ENCODE peak calls at places on chromosomes 16 and 17, in ten cellular contexts. One of them, this sample, is unnamed.

GRCh38 chr16:17330019-17330570 is 140.7 kb downstream of the XYLT1 start:
- DNase-seq in H7: no peak
- DNase-seq in heart left ventricle: no peak
- DNase-seq in iPS-NIHi11: no peak
- DNase-seq in HuH-7.5: no peak
- DNase-seq in EH: no peak
- DNase-seq in fibroblast of lung: no peak
- DNase-seq in GM18507: no peak
- DNase-seq in nucleus accumbens: no peak
- DNase-seq in prostate gland: no peak
- DNase-seq in this sample: no peak

GRCh38 chr16:9345046-9345445 is 253.6 kb downstream of the HAPSTR1 start:
- DNase-seq in HuH-7.5: no peak
- DNase-seq in iPS-NIHi11: no peak
- DNase-seq in nucleus accumbens: no peak
- DNase-seq in heart left ventricle: no peak
- DNase-seq in fibroblast of lung: no peak
- DNase-seq in GM18507: no peak
- DNase-seq in EH: no peak
- DNase-seq in prostate gland: no peak
- DNase-seq in H7: no peak
- DNase-seq in this sample: no peak

GRCh38 chr16:79607587-79607986 is 7.0 kb upstream of the MAF start:
- DNase-seq in H7: no peak
- DNase-seq in HuH-7.5: no peak
- DNase-seq in heart left ventricle: no peak
- DNase-seq in nucleus accumbens: no peak
- DNase-seq in prostate gland: no peak
- DNase-seq in GM18507: no peak
- DNase-seq in EH: peak
- DNase-seq in fibroblast of lung: peak
- DNase-seq in iPS-NIHi11: no peak
- DNase-seq in this sample: no peak

GRCh38 chr17:45367216-45367615 is 50.4 kb upstream of the MAP3K14 start:
- DNase-seq in iPS-NIHi11: no peak
- DNase-seq in nucleus accumbens: no peak
- DNase-seq in fibroblast of lung: no peak
- DNase-seq in GM18507: no peak
- DNase-seq in prostate gland: no peak
- DNase-seq in heart left ventricle: no peak
- DNase-seq in HuH-7.5: no peak
- DNase-seq in EH: no peak
- DNase-seq in H7: peak
- DNase-seq in this sample: no peak

GRCh38 chr16:82031116-82032084 is 3.7 kb upstream of the HSD17B2 start:
- DNase-seq in prostate gland: peak
- DNase-seq in heart left ventricle: no peak
- DNase-seq in H7: peak
- DNase-seq in nucleus accumbens: peak
- DNase-seq in fibroblast of lung: peak
- DNase-seq in iPS-NIHi11: peak
- DNase-seq in HuH-7.5: peak
- DNase-seq in EH: peak
- DNase-seq in GM18507: peak
- DNase-seq in this sample: peak

GRCh38 chr17:50426814-50427787 is 1.1 kb downstream of the ACSF2 start:
- DNase-seq in iPS-NIHi11: peak
- DNase-seq in H7: peak
- DNase-seq in HuH-7.5: peak
- DNase-seq in prostate gland: peak
- DNase-seq in fibroblast of lung: peak
- DNase-seq in nucleus accumbens: no peak
- DNase-seq in EH: peak
- DNase-seq in heart left ventricle: peak
- DNase-seq in GM18507: no peak
- DNase-seq in this sample: no peak

GRCh38 chr16:57091200-57091989 is 988 bp upstream of the CPNE2 start:
- DNase-seq in GM18507: no peak
- DNase-seq in H7: peak
- DNase-seq in HuH-7.5: peak
- DNase-seq in EH: peak
- DNase-seq in iPS-NIHi11: peak
- DNase-seq in prostate gland: no peak
- DNase-seq in heart left ventricle: no peak
- DNase-seq in fibroblast of lung: peak
- DNase-seq in nucleus accumbens: peak
- DNase-seq in this sample: no peak

GRCh38 chr16:55133654-55134053 is 190.3 kb upstream of the IRX6 start:
- DNase-seq in fibroblast of lung: no peak
- DNase-seq in nucleus accumbens: no peak
- DNase-seq in H7: peak
- DNase-seq in heart left ventricle: no peak
- DNase-seq in prostate gland: no peak
- DNase-seq in HuH-7.5: no peak
- DNase-seq in GM18507: no peak
- DNase-seq in iPS-NIHi11: peak
- DNase-seq in EH: no peak
- DNase-seq in this sample: no peak

GRCh38 chr17:27542841-27543463 is 86.7 kb downstream of the KSR1 start:
- DNase-seq in EH: no peak
- DNase-seq in H7: no peak
- DNase-seq in nucleus accumbens: no peak
- DNase-seq in GM18507: no peak
- DNase-seq in HuH-7.5: no peak
- DNase-seq in prostate gland: no peak
- DNase-seq in fibroblast of lung: no peak
- DNase-seq in heart left ventricle: no peak
- DNase-seq in iPS-NIHi11: no peak
- DNase-seq in this sample: no peak

GRCh38 chr16:12143776-12144175 is 167.2 kb downstream of the SNX29 start:
- DNase-seq in GM18507: no peak
- DNase-seq in heart left ventricle: no peak
- DNase-seq in nucleus accumbens: no peak
- DNase-seq in H7: no peak
- DNase-seq in HuH-7.5: no peak
- DNase-seq in iPS-NIHi11: no peak
- DNase-seq in prostate gland: no peak
- DNase-seq in fibroblast of lung: no peak
- DNase-seq in EH: no peak
- DNase-seq in this sample: no peak

GRCh38 chr17:40430272-40431230 is 12.7 kb upstream of the IGFBP4 start:
- DNase-seq in EH: no peak
- DNase-seq in iPS-NIHi11: no peak
- DNase-seq in heart left ventricle: no peak
- DNase-seq in HuH-7.5: no peak
- DNase-seq in nucleus accumbens: no peak
- DNase-seq in prostate gland: no peak
- DNase-seq in fibroblast of lung: no peak
- DNase-seq in GM18507: no peak
- DNase-seq in H7: no peak
- DNase-seq in this sample: no peak

GRCh38 chr16:31094088-31094423 is 541 bp downstream of the VKORC1 start:
- DNase-seq in GM18507: no peak
- DNase-seq in nucleus accumbens: no peak
- DNase-seq in iPS-NIHi11: peak
- DNase-seq in EH: no peak
- DNase-seq in H7: peak
- DNase-seq in fibroblast of lung: no peak
- DNase-seq in prostate gland: no peak
- DNase-seq in heart left ventricle: no peak
- DNase-seq in HuH-7.5: no peak
- DNase-seq in this sample: no peak

GRCh38 chr17:73155410-73156165 is 9.2 kb upstream of the SSTR2 start:
- DNase-seq in nucleus accumbens: no peak
- DNase-seq in prostate gland: no peak
- DNase-seq in GM18507: no peak
- DNase-seq in EH: no peak
- DNase-seq in fibroblast of lung: no peak
- DNase-seq in HuH-7.5: no peak
- DNase-seq in heart left ventricle: no peak
- DNase-seq in iPS-NIHi11: peak
- DNase-seq in H7: peak
- DNase-seq in this sample: no peak

GRCh38 chr17:50275279-50275678 is 1.0 kb downstream of the TMEM92 start:
- DNase-seq in nucleus accumbens: no peak
- DNase-seq in fibroblast of lung: no peak
- DNase-seq in GM18507: no peak
- DNase-seq in HuH-7.5: no peak
- DNase-seq in EH: no peak
- DNase-seq in heart left ventricle: no peak
- DNase-seq in iPS-NIHi11: no peak
- DNase-seq in prostate gland: no peak
- DNase-seq in H7: peak
- DNase-seq in this sample: no peak

GRCh38 chr17:57075193-57075592 is 9.9 kb upstream of the AKAP1 start:
- DNase-seq in HuH-7.5: no peak
- DNase-seq in prostate gland: no peak
- DNase-seq in GM18507: no peak
- DNase-seq in fibroblast of lung: no peak
- DNase-seq in heart left ventricle: no peak
- DNase-seq in iPS-NIHi11: no peak
- DNase-seq in EH: no peak
- DNase-seq in H7: no peak
- DNase-seq in nucleus accumbens: no peak
- DNase-seq in this sample: no peak

GRCh38 chr17:57955183-57955952 is at the start of gene CUEDC1:
- DNase-seq in H7: peak
- DNase-seq in EH: peak
- DNase-seq in HuH-7.5: peak
- DNase-seq in nucleus accumbens: no peak
- DNase-seq in prostate gland: peak
- DNase-seq in iPS-NIHi11: peak
- DNase-seq in GM18507: peak
- DNase-seq in heart left ventricle: peak
- DNase-seq in fibroblast of lung: peak
- DNase-seq in this sample: peak

GRCh38 chr17:51419476-51419875 is 159.1 kb downstream of the UTP18 start:
- DNase-seq in iPS-NIHi11: no peak
- DNase-seq in heart left ventricle: no peak
- DNase-seq in EH: no peak
- DNase-seq in prostate gland: no peak
- DNase-seq in GM18507: no peak
- DNase-seq in HuH-7.5: no peak
- DNase-seq in nucleus accumbens: no peak
- DNase-seq in H7: no peak
- DNase-seq in fibroblast of lung: no peak
- DNase-seq in this sample: no peak

GRCh38 chr16:1188781-1189189 is 35.9 kb downstream of the CACNA1H start:
- DNase-seq in H7: no peak
- DNase-seq in heart left ventricle: peak
- DNase-seq in EH: peak
- DNase-seq in GM18507: no peak
- DNase-seq in nucleus accumbens: no peak
- DNase-seq in iPS-NIHi11: peak
- DNase-seq in fibroblast of lung: peak
- DNase-seq in prostate gland: peak
- DNase-seq in HuH-7.5: peak
- DNase-seq in this sample: no peak

GRCh38 chr16:73020409-73020884 is 27.5 kb downstream of the ZFHX3 start:
- DNase-seq in H7: no peak
- DNase-seq in heart left ventricle: peak
- DNase-seq in fibroblast of lung: peak
- DNase-seq in prostate gland: peak
- DNase-seq in iPS-NIHi11: peak
- DNase-seq in nucleus accumbens: peak
- DNase-seq in HuH-7.5: no peak
- DNase-seq in GM18507: no peak
- DNase-seq in EH: peak
- DNase-seq in this sample: no peak

GRCh38 chr17:39229274-39229913 is 3.6 kb upstream of the STAC2 start:
- DNase-seq in H7: peak
- DNase-seq in nucleus accumbens: no peak
- DNase-seq in HuH-7.5: no peak
- DNase-seq in EH: peak
- DNase-seq in heart left ventricle: no peak
- DNase-seq in iPS-NIHi11: no peak
- DNase-seq in prostate gland: no peak
- DNase-seq in fibroblast of lung: no peak
- DNase-seq in GM18507: no peak
- DNase-seq in this sample: no peak

GRCh38 chr16:86844691-86845090 is 266.3 kb downstream of the FOXL1 start:
- DNase-seq in prostate gland: peak
- DNase-seq in HuH-7.5: no peak
- DNase-seq in H7: no peak
- DNase-seq in GM18507: no peak
- DNase-seq in EH: no peak
- DNase-seq in fibroblast of lung: no peak
- DNase-seq in nucleus accumbens: no peak
- DNase-seq in heart left ventricle: no peak
- DNase-seq in iPS-NIHi11: no peak
- DNase-seq in this sample: no peak

GRCh38 chr17:81433656-81434055 is 38.4 kb downstream of the BAHCC1 start:
- DNase-seq in heart left ventricle: no peak
- DNase-seq in prostate gland: no peak
- DNase-seq in fibroblast of lung: no peak
- DNase-seq in H7: no peak
- DNase-seq in iPS-NIHi11: no peak
- DNase-seq in GM18507: no peak
- DNase-seq in EH: no peak
- DNase-seq in nucleus accumbens: no peak
- DNase-seq in HuH-7.5: no peak
- DNase-seq in this sample: no peak